ENCODE peak calls at places on chromosomes 6 and 20, in nine cellular contexts. One of them, this sample, is unnamed.

GRCh38 chr20:58142843-58143185 is 85.6 kb downstream of the ANKRD60 start:
- DNase-seq in NCI-H510A treated with DMSO at 0.1 percent for 48 hours: no peak
- DNase-seq in left lobe of liver: no peak
- DNase-seq in stimulated activated CD8-positive, alpha-beta memory T cell treated with anti-CD3 and anti-CD28 coated beads, Interleukin-15, amount 100 ng/mL, for 24 hours: no peak
- DNase-seq in SK-N-SH: no peak
- DNase-seq in endothelial cell: no peak
- DNase-seq in NCI-H2171: no peak
- DNase-seq in CD8-positive, alpha-beta T cell: no peak
- DNase-seq in stimulated activated CD4-positive, alpha-beta T cell treated with anti-CD3 and anti-CD28 coated beads, Interleukin-15, amount 100 ng/mL, for 24 hours: no peak
- DNase-seq in this sample: no peak

GRCh38 chr6:31568537-31568961 is 3.5 kb upstream of the LTA start:
- DNase-seq in CD8-positive, alpha-beta T cell: peak
- DNase-seq in endothelial cell: no peak
- DNase-seq in NCI-H2171: no peak
- DNase-seq in SK-N-SH: no peak
- DNase-seq in left lobe of liver: no peak
- DNase-seq in stimulated activated CD4-positive, alpha-beta T cell treated with anti-CD3 and anti-CD28 coated beads, Interleukin-15, amount 100 ng/mL, for 24 hours: peak
- DNase-seq in stimulated activated CD8-positive, alpha-beta memory T cell treated with anti-CD3 and anti-CD28 coated beads, Interleukin-15, amount 100 ng/mL, for 24 hours: no peak
- DNase-seq in NCI-H510A treated with DMSO at 0.1 percent for 48 hours: no peak
- DNase-seq in this sample: no peak

GRCh38 chr6:44002591-44003344 is 124.5 kb downstream of the MRPL14 start:
- DNase-seq in left lobe of liver: no peak
- DNase-seq in endothelial cell: peak
- DNase-seq in SK-N-SH: peak
- DNase-seq in NCI-H2171: peak
- DNase-seq in stimulated activated CD8-positive, alpha-beta memory T cell treated with anti-CD3 and anti-CD28 coated beads, Interleukin-15, amount 100 ng/mL, for 24 hours: peak
- DNase-seq in CD8-positive, alpha-beta T cell: peak
- DNase-seq in stimulated activated CD4-positive, alpha-beta T cell treated with anti-CD3 and anti-CD28 coated beads, Interleukin-15, amount 100 ng/mL, for 24 hours: peak
- DNase-seq in NCI-H510A treated with DMSO at 0.1 percent for 48 hours: no peak
- DNase-seq in this sample: no peak

GRCh38 chr6:90739339-90739738 is 152.5 kb upstream of the MAP3K7 start:
- DNase-seq in CD8-positive, alpha-beta T cell: no peak
- DNase-seq in stimulated activated CD8-positive, alpha-beta memory T cell treated with anti-CD3 and anti-CD28 coated beads, Interleukin-15, amount 100 ng/mL, for 24 hours: no peak
- DNase-seq in stimulated activated CD4-positive, alpha-beta T cell treated with anti-CD3 and anti-CD28 coated beads, Interleukin-15, amount 100 ng/mL, for 24 hours: no peak
- DNase-seq in endothelial cell: no peak
- DNase-seq in NCI-H2171: no peak
- DNase-seq in left lobe of liver: no peak
- DNase-seq in NCI-H510A treated with DMSO at 0.1 percent for 48 hours: peak
- DNase-seq in SK-N-SH: no peak
- DNase-seq in this sample: no peak

GRCh38 chr6:149948011-149948410 is 6.2 kb downstream of the ULBP2 start:
- DNase-seq in stimulated activated CD4-positive, alpha-beta T cell treated with anti-CD3 and anti-CD28 coated beads, Interleukin-15, amount 100 ng/mL, for 24 hours: no peak
- DNase-seq in SK-N-SH: no peak
- DNase-seq in CD8-positive, alpha-beta T cell: no peak
- DNase-seq in left lobe of liver: no peak
- DNase-seq in endothelial cell: no peak
- DNase-seq in NCI-H510A treated with DMSO at 0.1 percent for 48 hours: no peak
- DNase-seq in NCI-H2171: no peak
- DNase-seq in stimulated activated CD8-positive, alpha-beta memory T cell treated with anti-CD3 and anti-CD28 coated beads, Interleukin-15, amount 100 ng/mL, for 24 hours: no peak
- DNase-seq in this sample: no peak

GRCh38 chr20:57514273-57514751 is 10.6 kb downstream of the CTCFL start:
- DNase-seq in NCI-H2171: peak
- DNase-seq in endothelial cell: peak
- DNase-seq in stimulated activated CD4-positive, alpha-beta T cell treated with anti-CD3 and anti-CD28 coated beads, Interleukin-15, amount 100 ng/mL, for 24 hours: peak
- DNase-seq in left lobe of liver: peak
- DNase-seq in NCI-H510A treated with DMSO at 0.1 percent for 48 hours: no peak
- DNase-seq in SK-N-SH: peak
- DNase-seq in CD8-positive, alpha-beta T cell: no peak
- DNase-seq in stimulated activated CD8-positive, alpha-beta memory T cell treated with anti-CD3 and anti-CD28 coated beads, Interleukin-15, amount 100 ng/mL, for 24 hours: no peak
- DNase-seq in this sample: no peak

GRCh38 chr6:156013155-156013554 is 557.5 kb upstream of the NOX3 start:
- DNase-seq in CD8-positive, alpha-beta T cell: no peak
- DNase-seq in left lobe of liver: no peak
- DNase-seq in NCI-H2171: peak
- DNase-seq in SK-N-SH: no peak
- DNase-seq in stimulated activated CD4-positive, alpha-beta T cell treated with anti-CD3 and anti-CD28 coated beads, Interleukin-15, amount 100 ng/mL, for 24 hours: peak
- DNase-seq in NCI-H510A treated with DMSO at 0.1 percent for 48 hours: no peak
- DNase-seq in endothelial cell: no peak
- DNase-seq in stimulated activated CD8-positive, alpha-beta memory T cell treated with anti-CD3 and anti-CD28 coated beads, Interleukin-15, amount 100 ng/mL, for 24 hours: no peak
- DNase-seq in this sample: no peak

GRCh38 chr6:391559-392440 is at the start of gene IRF4:
- DNase-seq in stimulated activated CD4-positive, alpha-beta T cell treated with anti-CD3 and anti-CD28 coated beads, Interleukin-15, amount 100 ng/mL, for 24 hours: peak
- DNase-seq in NCI-H2171: no peak
- DNase-seq in stimulated activated CD8-positive, alpha-beta memory T cell treated with anti-CD3 and anti-CD28 coated beads, Interleukin-15, amount 100 ng/mL, for 24 hours: peak
- DNase-seq in NCI-H510A treated with DMSO at 0.1 percent for 48 hours: no peak
- DNase-seq in left lobe of liver: no peak
- DNase-seq in CD8-positive, alpha-beta T cell: peak
- DNase-seq in endothelial cell: peak
- DNase-seq in SK-N-SH: no peak
- DNase-seq in this sample: no peak

GRCh38 chr20:6665161-6665560 is 102.3 kb upstream of the BMP2 start:
- DNase-seq in left lobe of liver: no peak
- DNase-seq in NCI-H510A treated with DMSO at 0.1 percent for 48 hours: no peak
- DNase-seq in NCI-H2171: no peak
- DNase-seq in stimulated activated CD4-positive, alpha-beta T cell treated with anti-CD3 and anti-CD28 coated beads, Interleukin-15, amount 100 ng/mL, for 24 hours: no peak
- DNase-seq in endothelial cell: no peak
- DNase-seq in CD8-positive, alpha-beta T cell: no peak
- DNase-seq in SK-N-SH: no peak
- DNase-seq in stimulated activated CD8-positive, alpha-beta memory T cell treated with anti-CD3 and anti-CD28 coated beads, Interleukin-15, amount 100 ng/mL, for 24 hours: no peak
- DNase-seq in this sample: no peak

GRCh38 chr6:33958208-33958862 is 154.5 kb upstream of the MLN start:
- DNase-seq in stimulated activated CD4-positive, alpha-beta T cell treated with anti-CD3 and anti-CD28 coated beads, Interleukin-15, amount 100 ng/mL, for 24 hours: peak
- DNase-seq in NCI-H510A treated with DMSO at 0.1 percent for 48 hours: peak
- DNase-seq in NCI-H2171: peak
- DNase-seq in SK-N-SH: peak
- DNase-seq in CD8-positive, alpha-beta T cell: no peak
- DNase-seq in endothelial cell: peak
- DNase-seq in left lobe of liver: no peak
- DNase-seq in stimulated activated CD8-positive, alpha-beta memory T cell treated with anti-CD3 and anti-CD28 coated beads, Interleukin-15, amount 100 ng/mL, for 24 hours: no peak
- DNase-seq in this sample: no peak

GRCh38 chr6:88725111-88725711 is 238.2 kb downstream of the RNGTT start:
- DNase-seq in left lobe of liver: no peak
- DNase-seq in NCI-H510A treated with DMSO at 0.1 percent for 48 hours: no peak
- DNase-seq in SK-N-SH: peak
- DNase-seq in stimulated activated CD8-positive, alpha-beta memory T cell treated with anti-CD3 and anti-CD28 coated beads, Interleukin-15, amount 100 ng/mL, for 24 hours: no peak
- DNase-seq in CD8-positive, alpha-beta T cell: no peak
- DNase-seq in endothelial cell: peak
- DNase-seq in NCI-H2171: no peak
- DNase-seq in stimulated activated CD4-positive, alpha-beta T cell treated with anti-CD3 and anti-CD28 coated beads, Interleukin-15, amount 100 ng/mL, for 24 hours: peak
- DNase-seq in this sample: peak

GRCh38 chr6:137867685-137868509 is 838 bp downstream of the TNFAIP3 start:
- DNase-seq in NCI-H2171: no peak
- DNase-seq in left lobe of liver: peak
- DNase-seq in stimulated activated CD4-positive, alpha-beta T cell treated with anti-CD3 and anti-CD28 coated beads, Interleukin-15, amount 100 ng/mL, for 24 hours: peak
- DNase-seq in stimulated activated CD8-positive, alpha-beta memory T cell treated with anti-CD3 and anti-CD28 coated beads, Interleukin-15, amount 100 ng/mL, for 24 hours: no peak
- DNase-seq in endothelial cell: peak
- DNase-seq in SK-N-SH: no peak
- DNase-seq in CD8-positive, alpha-beta T cell: peak
- DNase-seq in NCI-H510A treated with DMSO at 0.1 percent for 48 hours: no peak
- DNase-seq in this sample: no peak

GRCh38 chr6:139376604-139377218 is 2.3 kb upstream of the CITED2 start:
- DNase-seq in left lobe of liver: peak
- DNase-seq in SK-N-SH: no peak
- DNase-seq in endothelial cell: no peak
- DNase-seq in NCI-H2171: no peak
- DNase-seq in NCI-H510A treated with DMSO at 0.1 percent for 48 hours: no peak
- DNase-seq in stimulated activated CD4-positive, alpha-beta T cell treated with anti-CD3 and anti-CD28 coated beads, Interleukin-15, amount 100 ng/mL, for 24 hours: no peak
- DNase-seq in CD8-positive, alpha-beta T cell: no peak
- DNase-seq in stimulated activated CD8-positive, alpha-beta memory T cell treated with anti-CD3 and anti-CD28 coated beads, Interleukin-15, amount 100 ng/mL, for 24 hours: no peak
- DNase-seq in this sample: no peak

GRCh38 chr6:108518714-108519576 is 41.8 kb upstream of the FOXO3 start:
- DNase-seq in CD8-positive, alpha-beta T cell: no peak
- DNase-seq in NCI-H2171: peak
- DNase-seq in endothelial cell: peak
- DNase-seq in NCI-H510A treated with DMSO at 0.1 percent for 48 hours: no peak
- DNase-seq in left lobe of liver: no peak
- DNase-seq in stimulated activated CD8-positive, alpha-beta memory T cell treated with anti-CD3 and anti-CD28 coated beads, Interleukin-15, amount 100 ng/mL, for 24 hours: no peak
- DNase-seq in SK-N-SH: peak
- DNase-seq in stimulated activated CD4-positive, alpha-beta T cell treated with anti-CD3 and anti-CD28 coated beads, Interleukin-15, amount 100 ng/mL, for 24 hours: peak
- DNase-seq in this sample: no peak

GRCh38 chr20:46928580-46929132 is 34.0 kb downstream of the EYA2 start:
- DNase-seq in CD8-positive, alpha-beta T cell: no peak
- DNase-seq in stimulated activated CD8-positive, alpha-beta memory T cell treated with anti-CD3 and anti-CD28 coated beads, Interleukin-15, amount 100 ng/mL, for 24 hours: no peak
- DNase-seq in endothelial cell: no peak
- DNase-seq in SK-N-SH: no peak
- DNase-seq in stimulated activated CD4-positive, alpha-beta T cell treated with anti-CD3 and anti-CD28 coated beads, Interleukin-15, amount 100 ng/mL, for 24 hours: no peak
- DNase-seq in left lobe of liver: peak
- DNase-seq in NCI-H510A treated with DMSO at 0.1 percent for 48 hours: no peak
- DNase-seq in NCI-H2171: no peak
- DNase-seq in this sample: no peak

GRCh38 chr6:111739257-111739696 is 133.6 kb upstream of the TRAF3IP2 start:
- DNase-seq in left lobe of liver: no peak
- DNase-seq in endothelial cell: no peak
- DNase-seq in NCI-H510A treated with DMSO at 0.1 percent for 48 hours: no peak
- DNase-seq in SK-N-SH: peak
- DNase-seq in CD8-positive, alpha-beta T cell: no peak
- DNase-seq in stimulated activated CD4-positive, alpha-beta T cell treated with anti-CD3 and anti-CD28 coated beads, Interleukin-15, amount 100 ng/mL, for 24 hours: no peak
- DNase-seq in NCI-H2171: no peak
- DNase-seq in stimulated activated CD8-positive, alpha-beta memory T cell treated with anti-CD3 and anti-CD28 coated beads, Interleukin-15, amount 100 ng/mL, for 24 hours: no peak
- DNase-seq in this sample: no peak

GRCh38 chr6:166375013-166375412 is 7.7 kb downstream of the MPC1 start:
- DNase-seq in stimulated activated CD8-positive, alpha-beta memory T cell treated with anti-CD3 and anti-CD28 coated beads, Interleukin-15, amount 100 ng/mL, for 24 hours: no peak
- DNase-seq in stimulated activated CD4-positive, alpha-beta T cell treated with anti-CD3 and anti-CD28 coated beads, Interleukin-15, amount 100 ng/mL, for 24 hours: no peak
- DNase-seq in CD8-positive, alpha-beta T cell: no peak
- DNase-seq in left lobe of liver: no peak
- DNase-seq in NCI-H2171: no peak
- DNase-seq in NCI-H510A treated with DMSO at 0.1 percent for 48 hours: no peak
- DNase-seq in endothelial cell: no peak
- DNase-seq in SK-N-SH: no peak
- DNase-seq in this sample: no peak

GRCh38 chr6:110822248-110822647 is 7.0 kb upstream of the CDK19 start:
- DNase-seq in NCI-H510A treated with DMSO at 0.1 percent for 48 hours: no peak
- DNase-seq in NCI-H2171: no peak
- DNase-seq in stimulated activated CD4-positive, alpha-beta T cell treated with anti-CD3 and anti-CD28 coated beads, Interleukin-15, amount 100 ng/mL, for 24 hours: no peak
- DNase-seq in SK-N-SH: no peak
- DNase-seq in left lobe of liver: no peak
- DNase-seq in CD8-positive, alpha-beta T cell: no peak
- DNase-seq in stimulated activated CD8-positive, alpha-beta memory T cell treated with anti-CD3 and anti-CD28 coated beads, Interleukin-15, amount 100 ng/mL, for 24 hours: no peak
- DNase-seq in endothelial cell: no peak
- DNase-seq in this sample: no peak

GRCh38 chr6:109925060-109925459 is 53.1 kb upstream of the GPR6 start:
- DNase-seq in NCI-H510A treated with DMSO at 0.1 percent for 48 hours: no peak
- DNase-seq in SK-N-SH: no peak
- DNase-seq in CD8-positive, alpha-beta T cell: no peak
- DNase-seq in endothelial cell: no peak
- DNase-seq in NCI-H2171: no peak
- DNase-seq in left lobe of liver: no peak
- DNase-seq in stimulated activated CD4-positive, alpha-beta T cell treated with anti-CD3 and anti-CD28 coated beads, Interleukin-15, amount 100 ng/mL, for 24 hours: no peak
- DNase-seq in stimulated activated CD8-positive, alpha-beta memory T cell treated with anti-CD3 and anti-CD28 coated beads, Interleukin-15, amount 100 ng/mL, for 24 hours: no peak
- DNase-seq in this sample: no peak

GRCh38 chr6:169833258-169833794 is 81.9 kb downstream of the ERMARD start:
- DNase-seq in left lobe of liver: no peak
- DNase-seq in NCI-H510A treated with DMSO at 0.1 percent for 48 hours: no peak
- DNase-seq in CD8-positive, alpha-beta T cell: no peak
- DNase-seq in SK-N-SH: no peak
- DNase-seq in stimulated activated CD8-positive, alpha-beta memory T cell treated with anti-CD3 and anti-CD28 coated beads, Interleukin-15, amount 100 ng/mL, for 24 hours: no peak
- DNase-seq in stimulated activated CD4-positive, alpha-beta T cell treated with anti-CD3 and anti-CD28 coated beads, Interleukin-15, amount 100 ng/mL, for 24 hours: no peak
- DNase-seq in endothelial cell: no peak
- DNase-seq in NCI-H2171: no peak
- DNase-seq in this sample: no peak

GRCh38 chr6:33171889-33172203 is 20.4 kb downstream of the COL11A2 start:
- DNase-seq in CD8-positive, alpha-beta T cell: no peak
- DNase-seq in stimulated activated CD4-positive, alpha-beta T cell treated with anti-CD3 and anti-CD28 coated beads, Interleukin-15, amount 100 ng/mL, for 24 hours: no peak
- DNase-seq in endothelial cell: no peak
- DNase-seq in NCI-H2171: no peak
- DNase-seq in stimulated activated CD8-positive, alpha-beta memory T cell treated with anti-CD3 and anti-CD28 coated beads, Interleukin-15, amount 100 ng/mL, for 24 hours: no peak
- DNase-seq in left lobe of liver: no peak
- DNase-seq in SK-N-SH: no peak
- DNase-seq in NCI-H510A treated with DMSO at 0.1 percent for 48 hours: no peak
- DNase-seq in this sample: no peak

GRCh38 chr20:47784599-47785320 is 521 bp downstream of the SULF2 start:
- DNase-seq in NCI-H510A treated with DMSO at 0.1 percent for 48 hours: no peak
- DNase-seq in stimulated activated CD8-positive, alpha-beta memory T cell treated with anti-CD3 and anti-CD28 coated beads, Interleukin-15, amount 100 ng/mL, for 24 hours: no peak
- DNase-seq in left lobe of liver: peak
- DNase-seq in stimulated activated CD4-positive, alpha-beta T cell treated with anti-CD3 and anti-CD28 coated beads, Interleukin-15, amount 100 ng/mL, for 24 hours: no peak
- DNase-seq in CD8-positive, alpha-beta T cell: no peak
- DNase-seq in SK-N-SH: peak
- DNase-seq in endothelial cell: peak
- DNase-seq in NCI-H2171: peak
- DNase-seq in this sample: no peak

GRCh38 chr20:32091888-32092346 is 17.6 kb upstream of the TM9SF4 start:
- DNase-seq in stimulated activated CD8-positive, alpha-beta memory T cell treated with anti-CD3 and anti-CD28 coated beads, Interleukin-15, amount 100 ng/mL, for 24 hours: peak
- DNase-seq in NCI-H510A treated with DMSO at 0.1 percent for 48 hours: peak
- DNase-seq in NCI-H2171: peak
- DNase-seq in endothelial cell: peak
- DNase-seq in left lobe of liver: peak
- DNase-seq in SK-N-SH: peak
- DNase-seq in stimulated activated CD4-positive, alpha-beta T cell treated with anti-CD3 and anti-CD28 coated beads, Interleukin-15, amount 100 ng/mL, for 24 hours: peak
- DNase-seq in CD8-positive, alpha-beta T cell: peak
- DNase-seq in this sample: no peak

GRCh38 chr6:39490120-39490519 is 167.6 kb upstream of the KCNK16 start:
- DNase-seq in NCI-H2171: no peak
- DNase-seq in endothelial cell: no peak
- DNase-seq in stimulated activated CD4-positive, alpha-beta T cell treated with anti-CD3 and anti-CD28 coated beads, Interleukin-15, amount 100 ng/mL, for 24 hours: no peak
- DNase-seq in CD8-positive, alpha-beta T cell: no peak
- DNase-seq in SK-N-SH: no peak
- DNase-seq in left lobe of liver: no peak
- DNase-seq in NCI-H510A treated with DMSO at 0.1 percent for 48 hours: no peak
- DNase-seq in stimulated activated CD8-positive, alpha-beta memory T cell treated with anti-CD3 and anti-CD28 coated beads, Interleukin-15, amount 100 ng/mL, for 24 hours: no peak
- DNase-seq in this sample: no peak

GRCh38 chr6:106872044-106872443 is 102.5 kb downstream of the CD24 start:
- DNase-seq in stimulated activated CD8-positive, alpha-beta memory T cell treated with anti-CD3 and anti-CD28 coated beads, Interleukin-15, amount 100 ng/mL, for 24 hours: no peak
- DNase-seq in NCI-H2171: no peak
- DNase-seq in CD8-positive, alpha-beta T cell: no peak
- DNase-seq in SK-N-SH: peak
- DNase-seq in endothelial cell: no peak
- DNase-seq in NCI-H510A treated with DMSO at 0.1 percent for 48 hours: no peak
- DNase-seq in left lobe of liver: no peak
- DNase-seq in stimulated activated CD4-positive, alpha-beta T cell treated with anti-CD3 and anti-CD28 coated beads, Interleukin-15, amount 100 ng/mL, for 24 hours: no peak
- DNase-seq in this sample: no peak

GRCh38 chr6:112877134-112878100 is 530.3 kb downstream of the RFPL4B start:
- DNase-seq in stimulated activated CD4-positive, alpha-beta T cell treated with anti-CD3 and anti-CD28 coated beads, Interleukin-15, amount 100 ng/mL, for 24 hours: no peak
- DNase-seq in stimulated activated CD8-positive, alpha-beta memory T cell treated with anti-CD3 and anti-CD28 coated beads, Interleukin-15, amount 100 ng/mL, for 24 hours: no peak
- DNase-seq in CD8-positive, alpha-beta T cell: no peak
- DNase-seq in NCI-H510A treated with DMSO at 0.1 percent for 48 hours: no peak
- DNase-seq in endothelial cell: no peak
- DNase-seq in left lobe of liver: no peak
- DNase-seq in NCI-H2171: no peak
- DNase-seq in SK-N-SH: peak
- DNase-seq in this sample: peak

GRCh38 chr6:107386340-107386739 is 73.0 kb downstream of the PDSS2 start:
- DNase-seq in NCI-H510A treated with DMSO at 0.1 percent for 48 hours: no peak
- DNase-seq in stimulated activated CD4-positive, alpha-beta T cell treated with anti-CD3 and anti-CD28 coated beads, Interleukin-15, amount 100 ng/mL, for 24 hours: no peak
- DNase-seq in CD8-positive, alpha-beta T cell: no peak
- DNase-seq in left lobe of liver: no peak
- DNase-seq in SK-N-SH: no peak
- DNase-seq in endothelial cell: no peak
- DNase-seq in stimulated activated CD8-positive, alpha-beta memory T cell treated with anti-CD3 and anti-CD28 coated beads, Interleukin-15, amount 100 ng/mL, for 24 hours: no peak
- DNase-seq in NCI-H2171: no peak
- DNase-seq in this sample: no peak

GRCh38 chr6:109791301-109791700 is 100.2 kb downstream of the FIG4 start:
- DNase-seq in endothelial cell: no peak
- DNase-seq in NCI-H2171: no peak
- DNase-seq in NCI-H510A treated with DMSO at 0.1 percent for 48 hours: no peak
- DNase-seq in stimulated activated CD8-positive, alpha-beta memory T cell treated with anti-CD3 and anti-CD28 coated beads, Interleukin-15, amount 100 ng/mL, for 24 hours: no peak
- DNase-seq in left lobe of liver: no peak
- DNase-seq in CD8-positive, alpha-beta T cell: no peak
- DNase-seq in SK-N-SH: no peak
- DNase-seq in stimulated activated CD4-positive, alpha-beta T cell treated with anti-CD3 and anti-CD28 coated beads, Interleukin-15, amount 100 ng/mL, for 24 hours: no peak
- DNase-seq in this sample: no peak

GRCh38 chr20:19737025-19737424 is 21.0 kb upstream of the RIN2 start:
- DNase-seq in NCI-H2171: no peak
- DNase-seq in left lobe of liver: no peak
- DNase-seq in stimulated activated CD4-positive, alpha-beta T cell treated with anti-CD3 and anti-CD28 coated beads, Interleukin-15, amount 100 ng/mL, for 24 hours: peak
- DNase-seq in stimulated activated CD8-positive, alpha-beta memory T cell treated with anti-CD3 and anti-CD28 coated beads, Interleukin-15, amount 100 ng/mL, for 24 hours: no peak
- DNase-seq in endothelial cell: no peak
- DNase-seq in NCI-H510A treated with DMSO at 0.1 percent for 48 hours: no peak
- DNase-seq in CD8-positive, alpha-beta T cell: no peak
- DNase-seq in SK-N-SH: no peak
- DNase-seq in this sample: no peak

GRCh38 chr6:28215425-28215824 is 9.7 kb upstream of the ZSCAN9 start:
- DNase-seq in SK-N-SH: no peak
- DNase-seq in NCI-H510A treated with DMSO at 0.1 percent for 48 hours: no peak
- DNase-seq in left lobe of liver: no peak
- DNase-seq in stimulated activated CD4-positive, alpha-beta T cell treated with anti-CD3 and anti-CD28 coated beads, Interleukin-15, amount 100 ng/mL, for 24 hours: no peak
- DNase-seq in CD8-positive, alpha-beta T cell: no peak
- DNase-seq in endothelial cell: no peak
- DNase-seq in NCI-H2171: no peak
- DNase-seq in stimulated activated CD8-positive, alpha-beta memory T cell treated with anti-CD3 and anti-CD28 coated beads, Interleukin-15, amount 100 ng/mL, for 24 hours: no peak
- DNase-seq in this sample: no peak

GRCh38 chr6:88290432-88290831 is 124.3 kb upstream of the CNR1 start:
- DNase-seq in left lobe of liver: no peak
- DNase-seq in SK-N-SH: no peak
- DNase-seq in stimulated activated CD8-positive, alpha-beta memory T cell treated with anti-CD3 and anti-CD28 coated beads, Interleukin-15, amount 100 ng/mL, for 24 hours: no peak
- DNase-seq in CD8-positive, alpha-beta T cell: no peak
- DNase-seq in endothelial cell: no peak
- DNase-seq in NCI-H2171: no peak
- DNase-seq in NCI-H510A treated with DMSO at 0.1 percent for 48 hours: no peak
- DNase-seq in stimulated activated CD4-positive, alpha-beta T cell treated with anti-CD3 and anti-CD28 coated beads, Interleukin-15, amount 100 ng/mL, for 24 hours: no peak
- DNase-seq in this sample: no peak

This sample was measured in brain pericyte.